ENCODE peak calls at places on chromosomes 6 and 20, in seven cellular contexts. One of them, this sample, is unnamed.

GRCh38 chr6:2746557-2747061 is 4.1 kb downstream of the MYLK4 start:
- DNase-seq in breast epithelium: no peak
- DNase-seq in IMR-90: no peak
- DNase-seq in body of pancreas: no peak
- DNase-seq in psoas muscle: peak; percentile 93
- DNase-seq in astrocyte: no peak
- DNase-seq in uterus: no peak
- DNase-seq in this sample: no peak

GRCh38 chr6:113635222-113635970 is 221.7 kb upstream of the MARCKS start:
- DNase-seq in uterus: no peak
- DNase-seq in psoas muscle: no peak
- DNase-seq in body of pancreas: no peak
- DNase-seq in breast epithelium: no peak
- DNase-seq in astrocyte: no peak
- DNase-seq in IMR-90: no peak
- DNase-seq in this sample: no peak

GRCh38 chr6:2036084-2037023 is 209.1 kb downstream of the GMDS start:
- DNase-seq in IMR-90: no peak
- DNase-seq in uterus: no peak
- DNase-seq in astrocyte: no peak
- DNase-seq in body of pancreas: no peak
- DNase-seq in breast epithelium: no peak
- DNase-seq in psoas muscle: no peak
- DNase-seq in this sample: no peak

GRCh38 chr20:6265204-6265904 is 142.5 kb upstream of the FERMT1 start:
- DNase-seq in body of pancreas: no peak
- DNase-seq in breast epithelium: no peak
- DNase-seq in IMR-90: peak; percentile 73
- DNase-seq in psoas muscle: no peak
- DNase-seq in uterus: no peak
- DNase-seq in astrocyte: peak; percentile 85
- DNase-seq in this sample: peak; percentile 92

GRCh38 chr6:40377173-40377806 is 209.9 kb downstream of the LRFN2 start:
- DNase-seq in breast epithelium: no peak
- DNase-seq in IMR-90: no peak
- DNase-seq in astrocyte: no peak
- DNase-seq in psoas muscle: no peak
- DNase-seq in uterus: no peak
- DNase-seq in body of pancreas: no peak
- DNase-seq in this sample: no peak

GRCh38 chr6:26030716-26031115 is 56.5 kb upstream of the HFE start:
- DNase-seq in astrocyte: no peak
- DNase-seq in IMR-90: no peak
- DNase-seq in body of pancreas: no peak
- DNase-seq in uterus: no peak
- DNase-seq in breast epithelium: no peak
- DNase-seq in psoas muscle: no peak
- DNase-seq in this sample: no peak

GRCh38 chr20:33925867-33926266 is 67.8 kb upstream of the RALY start:
- DNase-seq in breast epithelium: no peak
- DNase-seq in psoas muscle: no peak
- DNase-seq in astrocyte: peak; percentile 37
- DNase-seq in IMR-90: peak; percentile 42
- DNase-seq in body of pancreas: no peak
- DNase-seq in uterus: no peak
- DNase-seq in this sample: no peak

GRCh38 chr20:43658723-43659419 is 8.0 kb upstream of the MYBL2 start:
- DNase-seq in body of pancreas: no peak
- DNase-seq in IMR-90: no peak
- DNase-seq in breast epithelium: no peak
- DNase-seq in psoas muscle: no peak
- DNase-seq in uterus: no peak
- DNase-seq in astrocyte: no peak
- DNase-seq in this sample: no peak

GRCh38 chr6:37488464-37488863 is 11.2 kb downstream of the CCDC167 start:
- DNase-seq in psoas muscle: no peak
- DNase-seq in uterus: no peak
- DNase-seq in body of pancreas: no peak
- DNase-seq in IMR-90: no peak
- DNase-seq in astrocyte: no peak
- DNase-seq in breast epithelium: no peak
- DNase-seq in this sample: no peak

GRCh38 chr6:97705568-97705967 is 422.6 kb upstream of the MMS22L start:
- DNase-seq in IMR-90: peak; percentile 2
- DNase-seq in psoas muscle: no peak
- DNase-seq in uterus: no peak
- DNase-seq in body of pancreas: no peak
- DNase-seq in breast epithelium: no peak
- DNase-seq in astrocyte: peak; percentile 4
- DNase-seq in this sample: no peak

GRCh38 chr6:157396026-157396425 is 15.0 kb downstream of the ZDHHC14 start:
- DNase-seq in astrocyte: no peak
- DNase-seq in breast epithelium: no peak
- DNase-seq in IMR-90: no peak
- DNase-seq in body of pancreas: no peak
- DNase-seq in psoas muscle: no peak
- DNase-seq in uterus: no peak
- DNase-seq in this sample: peak; percentile 30

GRCh38 chr6:90707223-90707622 is 120.4 kb upstream of the MAP3K7 start:
- DNase-seq in astrocyte: no peak
- DNase-seq in body of pancreas: no peak
- DNase-seq in psoas muscle: no peak
- DNase-seq in uterus: no peak
- DNase-seq in IMR-90: no peak
- DNase-seq in breast epithelium: no peak
- DNase-seq in this sample: no peak

GRCh38 chr6:4358414-4359107 is 223.2 kb upstream of the ECI2 start:
- DNase-seq in breast epithelium: peak; percentile 96
- DNase-seq in psoas muscle: peak; percentile 97
- DNase-seq in uterus: peak; percentile 85
- DNase-seq in IMR-90: peak; percentile 100
- DNase-seq in body of pancreas: peak; percentile 96
- DNase-seq in astrocyte: peak; percentile 100
- DNase-seq in this sample: peak; percentile 98

GRCh38 chr6:52643158-52643557 is 27.8 kb upstream of the TMEM14A start:
- DNase-seq in psoas muscle: no peak
- DNase-seq in astrocyte: peak; percentile 10
- DNase-seq in uterus: no peak
- DNase-seq in breast epithelium: no peak
- DNase-seq in body of pancreas: no peak
- DNase-seq in IMR-90: peak; percentile 45
- DNase-seq in this sample: peak; percentile 12

GRCh38 chr6:104788400-104788799 is 71.3 kb downstream of the HACE1 start:
- DNase-seq in breast epithelium: no peak
- DNase-seq in body of pancreas: no peak
- DNase-seq in uterus: no peak
- DNase-seq in IMR-90: no peak
- DNase-seq in psoas muscle: no peak
- DNase-seq in astrocyte: no peak
- DNase-seq in this sample: no peak

GRCh38 chr6:113642714-113643442 is 214.3 kb upstream of the MARCKS start:
- DNase-seq in psoas muscle: no peak
- DNase-seq in astrocyte: no peak
- DNase-seq in IMR-90: peak; percentile 28
- DNase-seq in breast epithelium: no peak
- DNase-seq in uterus: no peak
- DNase-seq in body of pancreas: peak; percentile 96
- DNase-seq in this sample: peak; percentile 26

GRCh38 chr6:43951756-43952675 is 175.2 kb downstream of the MRPL14 start:
- DNase-seq in body of pancreas: no peak
- DNase-seq in breast epithelium: no peak
- DNase-seq in astrocyte: peak; percentile 17
- DNase-seq in psoas muscle: no peak
- DNase-seq in IMR-90: no peak
- DNase-seq in uterus: peak; percentile 11
- DNase-seq in this sample: no peak

GRCh38 chr6:115219645-115220044 is 841.0 kb downstream of the FRK start:
- DNase-seq in IMR-90: no peak
- DNase-seq in psoas muscle: no peak
- DNase-seq in astrocyte: no peak
- DNase-seq in uterus: no peak
- DNase-seq in breast epithelium: no peak
- DNase-seq in body of pancreas: no peak
- DNase-seq in this sample: no peak

GRCh38 chr20:32544893-32545840 is 40.0 kb downstream of the NOL4L start:
- DNase-seq in IMR-90: peak; percentile 42
- DNase-seq in uterus: no peak
- DNase-seq in body of pancreas: no peak
- DNase-seq in psoas muscle: no peak
- DNase-seq in astrocyte: peak; percentile 13
- DNase-seq in breast epithelium: no peak
- DNase-seq in this sample: no peak

GRCh38 chr6:45743028-45743615 is 272.5 kb downstream of the CLIC5 start:
- DNase-seq in IMR-90: no peak
- DNase-seq in astrocyte: no peak
- DNase-seq in body of pancreas: no peak
- DNase-seq in uterus: no peak
- DNase-seq in psoas muscle: no peak
- DNase-seq in breast epithelium: no peak
- DNase-seq in this sample: peak; percentile 18

GRCh38 chr6:157717266-157717870 is 105.7 kb upstream of the SNX9 start:
- DNase-seq in uterus: no peak
- DNase-seq in body of pancreas: no peak
- DNase-seq in IMR-90: no peak
- DNase-seq in astrocyte: no peak
- DNase-seq in psoas muscle: no peak
- DNase-seq in breast epithelium: no peak
- DNase-seq in this sample: no peak

GRCh38 chr20:16107172-16107870 is 465.9 kb downstream of the KIF16B start:
- DNase-seq in body of pancreas: no peak
- DNase-seq in breast epithelium: no peak
- DNase-seq in IMR-90: no peak
- DNase-seq in astrocyte: no peak
- DNase-seq in psoas muscle: no peak
- DNase-seq in uterus: no peak
- DNase-seq in this sample: peak; percentile 44

GRCh38 chr6:44064089-44064947 is 62.9 kb downstream of the MRPL14 start:
- DNase-seq in body of pancreas: peak; percentile 39
- DNase-seq in breast epithelium: no peak
- DNase-seq in psoas muscle: no peak
- DNase-seq in uterus: peak; percentile 70
- DNase-seq in astrocyte: peak; percentile 99
- DNase-seq in IMR-90: peak; percentile 100
- DNase-seq in this sample: peak; percentile 97

DNA sequence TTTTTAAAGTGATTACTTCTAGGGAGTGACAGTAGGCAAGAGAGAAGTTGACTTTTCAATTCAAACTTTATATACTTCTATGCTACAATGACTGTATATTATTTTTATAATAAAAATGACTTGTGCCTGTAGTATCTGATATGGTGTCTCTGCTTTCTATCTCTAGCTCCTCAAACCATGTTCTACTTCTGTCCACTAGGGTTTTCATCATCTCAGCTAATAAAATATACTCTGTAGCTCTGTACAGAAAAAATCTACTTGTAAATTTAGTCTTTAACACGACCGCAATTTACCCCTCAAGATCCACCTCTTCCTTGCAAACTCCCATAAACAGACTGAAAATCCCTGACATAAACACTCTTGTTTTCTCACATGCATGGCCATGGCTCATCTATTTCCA is 42.3 kb downstream of the HBS1L start:
- DNase-seq in breast epithelium: no peak
- DNase-seq in uterus: no peak
- DNase-seq in body of pancreas: no peak
- DNase-seq in IMR-90: no peak
- DNase-seq in astrocyte: no peak
- DNase-seq in psoas muscle: no peak
- DNase-seq in this sample: no peak
- H3K36me3 ChIP-seq in breast epithelium: no peaks in the 10 kb centered on the region
- H3K36me3 ChIP-seq in uterus: no peaks in the 10 kb centered on the region
- H3K36me3 ChIP-seq in body of pancreas: no peaks in the 10 kb centered on the region
- H3K36me3 ChIP-seq in IMR-90: peaks cover 1% of the 10 kb centered on the region
- H3K36me3 ChIP-seq in astrocyte: no peaks in the 10 kb centered on the region
- H3K36me3 ChIP-seq in psoas muscle: no peaks in the 10 kb centered on the region
- H3K36me3 ChIP-seq in this sample: no peaks in the 10 kb centered on the region

GRCh38 chr6:362231-362923 is 29.2 kb upstream of the IRF4 start:
- DNase-seq in psoas muscle: no peak
- DNase-seq in breast epithelium: no peak
- DNase-seq in uterus: no peak
- DNase-seq in astrocyte: no peak
- DNase-seq in body of pancreas: no peak
- DNase-seq in IMR-90: no peak
- DNase-seq in this sample: no peak
- H3K9me3 ChIP-seq in psoas muscle: peaks cover 8% of the 10 kb centered on the region
- H3K9me3 ChIP-seq in breast epithelium: peaks cover 21% of the 10 kb centered on the region
- H3K9me3 ChIP-seq in uterus: no peaks in the 10 kb centered on the region
- H3K9me3 ChIP-seq in astrocyte: peaks cover 4% of the 10 kb centered on the region
- H3K9me3 ChIP-seq in body of pancreas: no peaks in the 10 kb centered on the region
- H3K9me3 ChIP-seq in IMR-90: peaks cover 23% of the 10 kb centered on the region
- H3K9me3 ChIP-seq in this sample: peaks cover 3% of the 10 kb centered on the region

GRCh38 chr20:19917110-19917509 is 100.1 kb upstream of the NAA20 start:
- DNase-seq in uterus: no peak
- DNase-seq in psoas muscle: no peak
- DNase-seq in breast epithelium: no peak
- DNase-seq in body of pancreas: no peak
- DNase-seq in IMR-90: no peak
- DNase-seq in astrocyte: no peak
- DNase-seq in this sample: no peak
- H3K36me3 ChIP-seq in uterus: no peaks in the 10 kb centered on the region
- H3K36me3 ChIP-seq in psoas muscle: no peaks in the 10 kb centered on the region
- H3K36me3 ChIP-seq in breast epithelium: no peaks in the 10 kb centered on the region
- H3K36me3 ChIP-seq in body of pancreas: no peaks in the 10 kb centered on the region
- H3K36me3 ChIP-seq in IMR-90: peaks cover 8% of the 10 kb centered on the region
- H3K36me3 ChIP-seq in astrocyte: no peaks in the 10 kb centered on the region
- H3K36me3 ChIP-seq in this sample: no peaks in the 10 kb centered on the region

GRCh38 chr6:138609801-138610430 is 110.6 kb upstream of the NHSL1 start:
- DNase-seq in body of pancreas: no peak
- DNase-seq in astrocyte: no peak
- DNase-seq in uterus: no peak
- DNase-seq in breast epithelium: no peak
- DNase-seq in IMR-90: peak; percentile 29
- DNase-seq in psoas muscle: no peak
- DNase-seq in this sample: no peak

GRCh38 chr6:138601128-138601527 is 101.8 kb upstream of the NHSL1 start:
- DNase-seq in IMR-90: peak; percentile 48
- DNase-seq in psoas muscle: no peak
- DNase-seq in uterus: no peak
- DNase-seq in breast epithelium: no peak
- DNase-seq in body of pancreas: no peak
- DNase-seq in astrocyte: no peak
- DNase-seq in this sample: no peak

GRCh38 chr6:138608896-138609295 is 109.6 kb upstream of the NHSL1 start:
- DNase-seq in body of pancreas: no peak
- DNase-seq in uterus: no peak
- DNase-seq in IMR-90: no peak
- DNase-seq in breast epithelium: no peak
- DNase-seq in psoas muscle: no peak
- DNase-seq in astrocyte: no peak
- DNase-seq in this sample: no peak

GRCh38 chr6:138607478-138608433 is 108.5 kb upstream of the NHSL1 start:
- DNase-seq in body of pancreas: no peak
- DNase-seq in IMR-90: no peak
- DNase-seq in astrocyte: no peak
- DNase-seq in uterus: no peak
- DNase-seq in psoas muscle: no peak
- DNase-seq in breast epithelium: no peak
- DNase-seq in this sample: no peak

DNA sequence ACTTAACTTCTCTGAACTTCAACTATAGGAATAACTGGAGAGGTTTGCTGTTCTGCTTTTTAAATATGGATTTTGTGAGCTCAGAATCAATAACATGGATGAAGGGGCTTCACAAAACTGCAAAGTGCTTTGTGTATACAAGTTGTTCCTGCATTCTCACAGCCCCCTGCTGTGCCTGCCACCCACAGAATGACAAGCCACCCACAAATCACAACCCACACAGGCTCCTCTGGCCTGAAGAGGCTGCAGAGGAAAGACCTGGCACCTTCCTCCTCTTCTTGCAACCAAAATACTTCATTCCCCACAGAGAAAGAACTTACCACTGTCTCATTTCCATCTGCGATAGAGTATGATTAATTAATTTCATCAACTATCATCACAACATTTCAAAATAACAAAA is 106.7 kb upstream of the NHSL1 start:
- DNase-seq in IMR-90: no peak
- DNase-seq in body of pancreas: no peak
- DNase-seq in psoas muscle: no peak
- DNase-seq in uterus: no peak
- DNase-seq in astrocyte: no peak
- DNase-seq in breast epithelium: no peak
- DNase-seq in this sample: no peak
- H3K9me3 ChIP-seq in IMR-90: no peaks in the 10 kb centered on the region
- H3K9me3 ChIP-seq in body of pancreas: no peaks in the 10 kb centered on the region
- H3K9me3 ChIP-seq in psoas muscle: no peaks in the 10 kb centered on the region
- H3K9me3 ChIP-seq in uterus: no peaks in the 10 kb centered on the region
- H3K9me3 ChIP-seq in astrocyte: no peaks in the 10 kb centered on the region
- H3K9me3 ChIP-seq in breast epithelium: no peaks in the 10 kb centered on the region
- H3K9me3 ChIP-seq in this sample: no peaks in the 10 kb centered on the region